ENCODE peak calls at places on chromosomes 2 and 18, in five cellular contexts. M, Z, N, C and A are unnamed samples.

GRCh38 chr2:229296016-229296415 is 24.9 kb upstream of the PID1 start:
- DNase-seq in M (no peak), Z (no peak), N (no peak), C (no peak), A (no peak)

GRCh38 chr2:212683346-212683745 is 144.7 kb upstream of the ERBB4 start:
- DNase-seq in M (no peak), Z (no peak), N (no peak), C (peak), A (peak)

GRCh38 chr18:30889582-30890301 is 152.8 kb downstream of the DSC3 start:
- DNase-seq in M (peak), Z (no peak), N (peak), C (peak), A (peak)

GRCh38 chr2:152400607-152401214 is 65.7 kb downstream of the FMNL2 start:
- DNase-seq in M (no peak), Z (no peak), N (no peak), C (no peak), A (no peak)

GRCh38 chr2:176157499-176158305 is 595 bp downstream of the HOXD3 start:
- DNase-seq in M (no peak), Z (no peak), N (peak), C (no peak), A (no peak)

GRCh38 chr2:202221873-202222272 is 16.5 kb downstream of the SUMO1 start:
- DNase-seq in M (peak), Z (no peak), N (no peak), C (no peak), A (peak)

GRCh38 chr18:79583984-79584401 is 95.6 kb upstream of the CTDP1 start:
- DNase-seq in M (no peak), Z (no peak), N (no peak), C (no peak), A (no peak)

GRCh38 chr2:217279571-217279970 is 419.7 kb upstream of the TNP1 start:
- DNase-seq in M (no peak), Z (no peak), N (no peak), C (no peak), A (no peak)

GRCh38 chr18:13618760-13619438 is 107.5 kb downstream of the FAM210A start:
- DNase-seq in M (no peak), Z (no peak), N (no peak), C (no peak), A (no peak)

GRCh38 chr2:45177870-45178269 is 168.6 kb upstream of the SIX2 start:
- DNase-seq in M (no peak), Z (no peak), N (no peak), C (no peak), A (peak)

GRCh38 chr18:8696749-8697211 is 8.6 kb upstream of the MTCL1 start:
- DNase-seq in M (peak), Z (peak), N (peak), C (peak), A (peak)

GRCh38 chr2:73939419-73939818 is 12.7 kb downstream of the DGUOK start:
- DNase-seq in M (no peak), Z (no peak), N (no peak), C (peak), A (peak)

GRCh38 chr2:138711812-138712211 is 68.4 kb downstream of the NXPH2 start:
- DNase-seq in M (no peak), Z (no peak), N (no peak), C (no peak), A (no peak)

GRCh38 chr18:31739651-31740050 is 21.0 kb downstream of the SLC25A52 start:
- DNase-seq in M (no peak), Z (no peak), N (no peak), C (no peak), A (no peak)

GRCh38 chr2:112601754-112602153 is 17.3 kb downstream of the CHCHD5 start:
- DNase-seq in M (no peak), Z (no peak), N (no peak), C (no peak), A (no peak)

GRCh38 chr2:31534636-31535035 is 46.1 kb downstream of the SRD5A2 start:
- DNase-seq in M (no peak), Z (no peak), N (no peak), C (no peak), A (no peak)

GRCh38 chr2:9333591-9334171 is 89.6 kb downstream of the ITGB1BP1 start:
- DNase-seq in M (peak), Z (no peak), N (peak), C (peak), A (peak)

GRCh38 chr2:70947556-70948184 is 12.0 kb downstream of the ATP6V1B1 start:
- DNase-seq in M (no peak), Z (no peak), N (no peak), C (no peak), A (no peak)